ENCODE peak calls at places on chromosomes 7 and 10, in five cellular contexts. P is WTC11, Q is GM12878, D is H1, G is K562. T is an unnamed sample.

GRCh38 chr10:9900765-9901164 is 1116.9 kb upstream of the CELF2 start:
- DNase-seq in P (no peak), Q (no peak), D (no peak), G (no peak), T (no peak)

GRCh38 chr7:36742911-36743775 is 18.8 kb upstream of the AOAH start:
- DNase-seq in P (no peak), Q (peak), D (no peak), G (no peak), T (no peak)

GRCh38 chr10:16856567-16856966 is 39.3 kb upstream of the RSU1 start:
- DNase-seq in P (no peak), Q (no peak), D (no peak), G (no peak), T (no peak)

GRCh38 chr10:18273039-18273438 is 132.8 kb downstream of the CACNB2 start:
- DNase-seq in P (no peak), Q (no peak), D (no peak), G (no peak), T (no peak)

GRCh38 chr7:28922618-28923331 is 35.4 kb downstream of the TRIL start:
- DNase-seq in P (peak), Q (no peak), D (peak), G (peak), T (peak)

GRCh38 chr10:15625261-15625660 is 94.5 kb downstream of the ITGA8 start:
- DNase-seq in P (no peak), Q (no peak), D (no peak), G (no peak), T (no peak)

GRCh38 chr7:6636741-6637543 is at the start of gene ZNF316:
- DNase-seq in P (no peak), Q (no peak), D (no peak), G (peak), T (no peak)

GRCh38 chr7:1555046-1555812 is 776 bp downstream of the TMEM184A start:
- DNase-seq in P (peak), Q (no peak), D (peak), G (peak), T (peak)

GRCh38 chr7:2269468-2270460 is 27.7 kb downstream of the NUDT1 start:
- DNase-seq in P (peak), Q (no peak), D (no peak), G (no peak), T (peak)

GRCh38 chr7:65955718-65956117 is 26.3 kb downstream of the GUSB start:
- DNase-seq in P (no peak), Q (no peak), D (no peak), G (no peak), T (no peak)

GRCh38 chr7:134084488-134085144 is 42.5 kb upstream of the LRGUK start:
- DNase-seq in P (no peak), Q (no peak), D (no peak), G (no peak), T (no peak)

GRCh38 chr10:20888620-20889337 is 8.3 kb downstream of the NEBL start:
- DNase-seq in P (no peak), Q (no peak), D (no peak), G (no peak), T (no peak)

GRCh38 chr7:26398436-26399308 is 107.0 kb downstream of the SNX10 start:
- DNase-seq in P (peak), Q (peak), D (peak), G (peak), T (no peak)

GRCh38 chr10:33331020-33331557 is 3.4 kb downstream of the NRP1 start:
- DNase-seq in P (no peak), Q (no peak), D (no peak), G (no peak), T (no peak)

GRCh38 chr7:77800158-77800557 is 1.6 kb downstream of the PHTF2 start:
- DNase-seq in P (no peak), Q (peak), D (no peak), G (peak), T (no peak)

GRCh38 chr7:134448359-134449229 is 10.3 kb downstream of the AKR1B1 start:
- DNase-seq in P (no peak), Q (no peak), D (no peak), G (peak), T (no peak)

GRCh38 chr10:23419657-23420319 is 19.1 kb upstream of the OTUD1 start:
- DNase-seq in P (no peak), Q (no peak), D (no peak), G (no peak), T (no peak)

GRCh38 chr7:113790025-113790424 is 128.8 kb downstream of the PPP1R3A start:
- DNase-seq in P (no peak), Q (no peak), D (no peak), G (no peak), T (no peak)

GRCh38 chr7:26201261-26202018 is at the start of gene CBX3:
- DNase-seq in P (peak), Q (peak), D (peak), G (peak), T (peak)

DNA sequence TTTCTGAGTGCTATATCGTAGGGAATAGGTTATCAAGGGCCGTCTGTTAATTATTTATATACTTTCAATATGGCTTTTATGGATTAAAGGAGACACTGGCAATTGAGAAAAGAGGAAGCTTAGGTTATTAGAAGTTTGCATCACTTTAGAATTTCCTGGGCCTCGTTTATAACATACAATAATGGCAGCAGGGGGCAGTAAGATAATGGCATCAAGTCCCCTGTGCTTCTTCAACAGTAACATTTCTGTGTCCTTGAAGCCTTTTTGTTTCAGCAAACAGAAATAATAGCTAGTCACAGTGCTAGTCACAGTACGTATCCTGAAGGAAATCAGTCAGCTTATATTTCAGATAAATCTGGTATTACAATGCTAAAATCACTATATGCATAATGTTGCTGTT is 41.9 kb downstream of the SPAM1 start:
- DNase-seq in P (no peak), Q (no peak), D (no peak), G (no peak), T (no peak)
- TF ChIP-seq ATF2 in P (no peak), Q (no peak), D (no peak), G (no peak), T (no peak)

DNA sequence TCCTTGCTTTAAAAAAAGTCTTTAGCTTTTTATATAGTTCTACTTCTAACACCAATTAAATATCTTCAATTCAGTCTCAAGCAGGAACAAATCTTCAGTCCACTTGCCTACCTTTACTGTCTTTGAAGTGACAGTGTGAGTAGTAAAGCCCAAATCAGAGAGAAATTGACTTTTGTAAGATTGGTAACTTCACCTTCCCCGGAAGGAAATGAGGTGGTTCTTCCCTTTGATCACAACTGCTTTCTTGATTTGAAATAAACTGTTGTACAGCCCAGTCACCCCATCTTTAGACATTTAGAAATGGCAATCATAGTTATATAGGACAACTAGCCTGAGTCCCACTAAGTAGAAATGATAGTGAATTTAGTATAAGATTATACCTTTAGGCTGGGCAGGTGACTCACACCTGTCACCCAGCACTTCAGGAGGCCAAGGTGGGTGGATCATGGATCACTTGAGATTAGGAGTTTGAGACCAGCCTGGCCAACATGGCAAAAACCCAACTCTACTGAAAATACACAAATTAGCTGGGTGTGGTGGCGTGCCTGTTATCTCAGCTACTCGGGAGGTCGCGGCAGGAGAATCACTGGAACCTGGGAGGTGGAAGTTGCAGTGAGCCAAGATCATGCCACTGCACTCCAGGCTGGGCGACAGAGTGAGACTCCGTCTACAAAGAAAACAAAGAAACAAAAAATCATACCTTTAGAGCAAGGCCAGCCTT is 4.7 kb downstream of the FAS start:
- DNase-seq in P (no peak), Q (no peak), D (no peak), G (no peak), T (no peak)
- TF ChIP-seq ATF2 in P (no peak), Q (no peak), D (no peak), G (no peak), T (no peak)

DNA sequence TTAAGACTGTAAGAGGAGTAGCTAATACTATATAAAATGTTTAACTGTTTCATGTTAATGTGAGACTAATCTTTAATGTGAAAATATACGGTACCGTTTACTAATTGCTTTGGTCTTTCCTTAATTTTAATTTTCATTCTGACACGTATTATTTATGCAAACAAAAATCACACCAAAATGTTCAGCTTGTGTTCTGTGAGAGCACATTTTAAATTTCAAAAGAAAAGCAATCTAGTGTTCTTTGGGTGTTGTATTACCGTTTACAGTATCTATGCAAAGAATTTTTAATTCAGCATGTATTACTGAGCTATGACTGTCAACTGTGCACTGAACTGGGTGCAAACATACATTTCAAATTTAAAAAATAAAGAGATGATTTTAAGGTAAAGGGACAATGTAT is 2.2 kb downstream of the WNT16 start:
- DNase-seq in P (no peak), Q (no peak), D (no peak), G (no peak), T (no peak)
- TF ChIP-seq ATF2 in P (no peak), Q (no peak), D (no peak), G (no peak), T (no peak)

DNA sequence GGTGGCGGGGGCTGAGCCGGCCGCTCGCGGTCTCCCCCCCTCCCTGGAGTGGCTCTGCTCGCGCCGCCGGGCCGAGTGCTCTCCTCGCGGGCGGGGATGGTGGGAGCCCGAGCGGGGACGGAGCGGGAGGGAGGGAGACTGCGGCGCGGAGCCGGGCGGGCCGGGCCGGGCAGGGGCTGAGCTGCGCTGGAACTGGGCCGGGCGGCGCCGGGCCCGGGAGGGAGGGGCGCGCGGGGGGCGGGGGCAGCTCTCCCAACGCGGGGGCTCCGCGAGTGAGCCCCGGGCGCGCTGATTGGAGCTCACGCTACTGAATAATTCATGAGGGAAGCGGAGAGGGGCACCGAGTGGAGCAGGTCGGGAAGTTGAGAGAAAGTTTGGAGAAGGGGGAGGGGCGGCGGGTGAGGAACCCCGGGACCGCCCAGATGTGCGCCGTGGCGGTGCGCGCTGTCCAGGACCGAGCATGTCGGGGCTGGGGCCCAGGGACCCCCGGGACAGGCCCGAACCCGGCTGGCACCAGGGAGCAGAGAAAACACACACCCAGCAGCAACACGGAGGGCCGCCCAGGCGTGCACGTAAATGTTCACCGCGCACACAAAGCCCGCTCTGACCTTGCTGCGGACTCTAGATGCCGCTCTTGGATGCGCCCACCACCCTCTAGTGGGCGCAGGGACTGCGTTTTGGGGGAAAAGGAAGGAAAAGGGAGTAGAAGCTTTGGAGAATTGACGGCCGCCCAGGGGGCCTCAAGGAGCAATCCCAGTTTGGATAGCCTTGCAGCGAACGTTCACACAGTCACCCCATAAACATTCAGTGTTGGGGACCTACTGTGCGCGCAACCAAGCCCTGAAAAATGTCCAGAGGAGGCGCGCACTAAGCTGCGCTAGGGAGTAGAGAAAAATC is at the start of gene EPHB4:
- DNase-seq in P (peak), Q (no peak), D (peak), G (peak), T (peak)
- TF ChIP-seq ATF2 in P (no peak), Q (no peak), D (no peak), G (no peak), T (peak)

DNA sequence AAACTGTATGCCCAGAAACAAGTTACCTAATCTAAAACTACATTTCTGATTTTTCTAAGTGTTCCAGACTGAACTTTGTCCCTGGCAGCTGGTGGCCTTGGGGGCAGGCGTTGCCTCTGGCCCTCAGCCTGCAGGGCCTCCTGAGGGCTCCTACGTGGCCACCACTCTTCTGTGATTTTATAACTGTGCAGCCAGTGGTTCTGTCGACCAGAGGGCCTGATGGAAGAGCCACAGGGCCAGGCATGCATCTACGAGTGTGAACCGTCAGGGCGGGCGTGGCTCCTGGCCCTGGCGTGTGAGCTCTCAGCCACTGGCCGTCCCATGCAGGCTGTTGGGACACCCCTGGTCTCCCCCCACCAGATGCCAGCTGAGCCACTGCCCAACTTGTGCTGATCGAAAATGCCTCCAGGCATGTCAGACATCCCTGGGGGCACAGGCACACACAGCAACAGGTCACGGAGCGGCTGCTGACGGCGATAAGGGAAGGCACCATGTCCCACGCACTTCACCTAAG is 173.4 kb downstream of the ZMYND11 start:
- DNase-seq in P (no peak), Q (no peak), D (no peak), G (no peak), T (peak)
- TF ChIP-seq ATF2 in P (no peak), Q (no peak), D (no peak), G (no peak), T (no peak)

GRCh38 chr10:126459878-126460481 is 71.7 kb upstream of the ADAM12 start:
- DNase-seq in P (no peak), Q (no peak), D (no peak), G (no peak), T (peak)
- TF ChIP-seq ATF2 in P (no peak), Q (no peak), D (no peak), G (no peak), T (no peak)

T was measured in HepG2.